ENCODE peak calls at places on chromosome X, in six cellular contexts. X is SK-N-MC, I is sigmoid colon, M is GM23338, J is GM12878, S is H1. N is an unnamed sample.

GRCh38 chrX:151973851-151974335 is 583 bp downstream of the GABRE start:
- DNase-seq in X (no peak), I (no peak), M (peak), J (no peak), S (no peak), N (no peak)

GRCh38 chrX:124524852-124525251 is 178.5 kb downstream of the SH2D1A start:
- DNase-seq in X (no peak), I (no peak), M (no peak), J (no peak), S (no peak), N (no peak)

GRCh38 chrX:23901065-23901464 is 6.7 kb downstream of the APOO start:
- DNase-seq in X (no peak), I (no peak), M (no peak), J (no peak), S (no peak), N (peak)

GRCh38 chrX:30309139-30309571 is at the start of gene NR0B1:
- DNase-seq in X (no peak), I (no peak), M (peak), J (no peak), S (peak), N (no peak)

GRCh38 chrX:48513670-48514069 is 4.9 kb downstream of the PORCN start:
- DNase-seq in X (no peak), I (no peak), M (no peak), J (no peak), S (no peak), N (no peak)

GRCh38 chrX:45849261-45849660 is 648.6 kb upstream of the DIPK2B start:
- DNase-seq in X (peak), I (no peak), M (peak), J (no peak), S (no peak), N (no peak)

GRCh38 chrX:19544693-19545305 is 29.5 kb upstream of the MAP3K15 start:
- DNase-seq in X (no peak), I (no peak), M (peak), J (no peak), S (no peak), N (peak)

GRCh38 chrX:155071694-155072215 is 447 bp downstream of the BRCC3 start:
- DNase-seq in X (no peak), I (peak), M (peak), J (no peak), S (no peak), N (peak)

GRCh38 chrX:101260435-101260834 is 30.7 kb downstream of the TAF7L start:
- DNase-seq in X (no peak), I (no peak), M (peak), J (no peak), S (no peak), N (no peak)

GRCh38 chrX:56765816-56766553 is 36.9 kb downstream of the NBDY start:
- DNase-seq in X (no peak), I (peak), M (no peak), J (no peak), S (no peak), N (no peak)

GRCh38 chrX:53071064-53071463 is 11.1 kb upstream of the TSPYL2 start:
- DNase-seq in X (no peak), I (peak), M (no peak), J (no peak), S (no peak), N (no peak)

GRCh38 chrX:54484666-54485065 is 11.4 kb downstream of the FGD1 start:
- DNase-seq in X (no peak), I (no peak), M (peak), J (no peak), S (no peak), N (no peak)

GRCh38 chrX:100615015-100615414 is 21.6 kb downstream of the TSPAN6 start:
- DNase-seq in X (no peak), I (no peak), M (peak), J (peak), S (no peak), N (no peak)

GRCh38 chrX:68420559-68420958 is 12.7 kb downstream of the OPHN1 start:
- DNase-seq in X (no peak), I (no peak), M (no peak), J (no peak), S (no peak), N (no peak)

GRCh38 chrX:104659037-104659744 is 93.2 kb downstream of the IL1RAPL2 start:
- DNase-seq in X (no peak), I (no peak), M (no peak), J (no peak), S (no peak), N (no peak)

GRCh38 chrX:112840382-112841113 is at the start of gene AMOT:
- DNase-seq in X (no peak), I (peak), M (peak), J (no peak), S (peak), N (peak)

DNA sequence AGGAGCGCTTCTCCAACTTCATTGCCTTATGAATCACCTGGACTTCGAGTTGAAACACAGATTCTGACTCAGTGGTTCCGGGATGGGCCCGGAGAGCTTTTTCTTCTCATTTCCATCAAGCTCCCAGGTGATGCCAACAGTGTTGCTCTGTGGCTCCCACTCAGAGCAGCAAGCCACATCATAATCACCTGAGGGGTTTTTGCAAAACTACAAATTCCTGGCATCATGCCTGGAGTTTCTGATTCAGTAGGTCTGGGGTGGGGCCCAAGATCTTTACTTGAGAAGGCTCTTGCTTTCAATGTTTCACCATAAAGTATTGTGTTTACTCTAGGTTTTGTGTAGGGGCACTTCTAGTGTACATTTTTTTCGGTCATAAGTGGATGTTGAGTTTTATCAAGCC is 7.0 kb downstream of the MTM1 start:
- DNase-seq in X (no peak), I (no peak), M (no peak), J (no peak), S (no peak), N (no peak)
- TF ChIP-seq POLR2AphosphoS5 in X (no peak), I (no peak), M (no peak), J (no peak), S (no peak), N (no peak)

GRCh38 chrX:21745756-21746155 is 12.2 kb downstream of the SMPX start:
- DNase-seq in X (no peak), I (no peak), M (peak), J (no peak), S (no peak), N (peak)

GRCh38 chrX:21744721-21745120 is 13.2 kb downstream of the SMPX start:
- DNase-seq in X (no peak), I (no peak), M (no peak), J (no peak), S (no peak), N (no peak)

GRCh38 chrX:21748235-21748634 is 9.7 kb downstream of the SMPX start:
- DNase-seq in X (no peak), I (no peak), M (no peak), J (no peak), S (no peak), N (no peak)

GRCh38 chrX:21749924-21750323 is 8.0 kb downstream of the SMPX start:
- DNase-seq in X (no peak), I (no peak), M (no peak), J (no peak), S (no peak), N (no peak)

GRCh38 chrX:21747523-21747922 is 10.4 kb downstream of the SMPX start:
- DNase-seq in X (no peak), I (no peak), M (peak), J (no peak), S (no peak), N (no peak)
- H3K27ac ChIP-seq in X (no peak), I (peak), M (peak), J (no peak), S (no peak), N (no peak)

GRCh38 chrX:107676559-107677378 is 48.5 kb downstream of the PRPS1 start:
- DNase-seq in X (no peak), I (peak), M (no peak), J (no peak), S (no peak), N (no peak)

GRCh38 chrX:107677501-107677901 is 49.2 kb downstream of the PRPS1 start:
- DNase-seq in X (no peak), I (no peak), M (peak), J (no peak), S (no peak), N (no peak)

GRCh38 chrX:107678957-107679740 is 50.8 kb downstream of the PRPS1 start:
- DNase-seq in X (no peak), I (peak), M (no peak), J (no peak), S (no peak), N (peak)

GRCh38 chrX:107675823-107676555 is 47.7 kb downstream of the PRPS1 start:
- DNase-seq in X (no peak), I (peak), M (no peak), J (no peak), S (no peak), N (no peak)

GRCh38 chrX:107677909-107678308 is 49.6 kb downstream of the PRPS1 start:
- DNase-seq in X (no peak), I (no peak), M (no peak), J (no peak), S (no peak), N (no peak)
- TF ChIP-seq POLR2AphosphoS5 in X (no peak), I (no peak), M (no peak), J (no peak), S (no peak), N (no peak)

DNA sequence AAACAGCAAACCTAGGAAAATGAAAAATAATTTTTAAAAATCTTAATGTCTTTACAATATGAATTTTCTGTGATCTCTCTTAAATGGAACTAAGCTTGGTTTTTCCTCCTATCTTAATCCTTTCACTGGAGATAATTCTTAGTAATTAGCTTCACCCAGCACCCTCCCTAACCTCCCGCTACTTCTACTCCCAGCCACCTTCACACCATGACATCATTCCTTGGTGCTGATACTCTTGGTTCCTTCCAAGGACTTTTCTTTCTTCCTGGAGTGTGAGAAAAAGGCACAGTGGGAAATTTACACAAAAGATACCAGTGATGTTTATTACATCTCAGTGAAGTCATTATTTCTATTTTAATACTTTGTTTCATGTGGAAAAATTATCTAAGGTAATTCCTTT is 163.6 kb upstream of the PLAC1 start:
- DNase-seq in X (no peak), I (no peak), M (no peak), J (no peak), S (no peak), N (no peak)
- H3K27ac ChIP-seq in X (no peak), I (no peak), M (no peak), J (no peak), S (no peak), N (no peak)

N was measured in HL-60.